ENCODE peak calls at places on chromosomes 7 and 10, in six cellular contexts. L is IMR-90, S is SK-N-SH, J is HCT116, N is K562, K is colonic mucosa. G is an unnamed sample.

GRCh38 chr10:101001225-101002035 is 1.8 kb downstream of the LZTS2 start:
- DNase-seq in L (peak; percentile 95), S (peak; percentile 68), J (no peak), N (no peak), K (peak; percentile 79), G (peak; percentile 95)

GRCh38 chr10:120586471-120586872 is 129.4 kb downstream of the PLPP4 start:
- DNase-seq in L (no peak), S (no peak), J (no peak), N (no peak), K (no peak), G (no peak)

GRCh38 chr7:86976958-86977357 is 82.5 kb downstream of the ELAPOR2 start:
- DNase-seq in L (no peak), S (no peak), J (no peak), N (no peak), K (no peak), G (no peak)

GRCh38 chr7:150829426-150829825 is 22.9 kb upstream of the AOC1 start:
- DNase-seq in L (no peak), S (no peak), J (no peak), N (no peak), K (no peak), G (no peak)

GRCh38 chr10:77526861-77527617 is 110.6 kb downstream of the KCNMA1 start:
- DNase-seq in L (no peak), S (no peak), J (no peak), N (no peak), K (no peak), G (no peak)

GRCh38 chr7:40673285-40673684 is 538.5 kb downstream of the SUGCT start:
- DNase-seq in L (peak; percentile 93), S (no peak), J (no peak), N (no peak), K (no peak), G (peak; percentile 73)

GRCh38 chr10:93742633-93743349 is 14.9 kb upstream of the LGI1 start:
- DNase-seq in L (no peak), S (no peak), J (no peak), N (no peak), K (no peak), G (no peak)

GRCh38 chr10:132022241-132022640 is 40.5 kb upstream of the BNIP3 start:
- DNase-seq in L (no peak), S (no peak), J (no peak), N (no peak), K (no peak), G (no peak)

GRCh38 chr10:132992433-132993215 is 50.3 kb upstream of the CFAP46 start:
- DNase-seq in L (no peak), S (no peak), J (no peak), N (no peak), K (no peak), G (no peak)

GRCh38 chr10:7671121-7671520 is 4.4 kb upstream of the ITIH5 start:
- DNase-seq in L (no peak), S (no peak), J (no peak), N (no peak), K (no peak), G (peak; percentile 9)

GRCh38 chr10:42866115-42866995 is 83.8 kb downstream of the BMS1 start:
- DNase-seq in L (peak; percentile 64), S (peak; percentile 92), J (peak; percentile 47), N (peak; percentile 79), K (peak; percentile 64), G (peak; percentile 91)

GRCh38 chr7:16092711-16093110 is 328.6 kb downstream of the CRPPA start:
- DNase-seq in L (no peak), S (no peak), J (no peak), N (no peak), K (no peak), G (no peak)

GRCh38 chr7:29135851-29136250 is 10.5 kb downstream of the CPVL start:
- DNase-seq in L (no peak), S (no peak), J (no peak), N (no peak), K (no peak), G (no peak)

GRCh38 chr10:28403090-28403489 is 100.2 kb upstream of the MPP7 start:
- DNase-seq in L (peak; percentile 16), S (no peak), J (no peak), N (no peak), K (no peak), G (no peak)

GRCh38 chr10:70626056-70626455 is 23.5 kb upstream of the PRF1 start:
- DNase-seq in L (no peak), S (no peak), J (no peak), N (no peak), K (no peak), G (no peak)

GRCh38 chr7:122970740-122971725 is 24.5 kb downstream of the TAS2R16 start:
- DNase-seq in L (no peak), S (no peak), J (no peak), N (no peak), K (no peak), G (no peak)

GRCh38 chr10:3420527-3421469 is 248.2 kb upstream of the PITRM1 start:
- DNase-seq in L (no peak), S (no peak), J (no peak), N (no peak), K (no peak), G (no peak)

GRCh38 chr10:103584216-103585010 is 90.9 kb downstream of the NEURL1 start:
- DNase-seq in L (no peak), S (no peak), J (no peak), N (no peak), K (no peak), G (peak; percentile 36)

GRCh38 chr7:139189357-139189756 is 41.7 kb upstream of the UBN2 start:
- DNase-seq in L (no peak), S (no peak), J (no peak), N (no peak), K (no peak), G (no peak)

GRCh38 chr10:30591249-30591670 is 38.3 kb downstream of the LYZL2 start:
- DNase-seq in L (peak; percentile 53), S (peak; percentile 62), J (peak; percentile 37), N (peak; percentile 67), K (peak; percentile 56), G (peak; percentile 80)

GRCh38 chr7:154946166-154946565 is 56.8 kb downstream of the PAXIP1 start:
- DNase-seq in L (no peak), S (no peak), J (no peak), N (no peak), K (no peak), G (no peak)

GRCh38 chr10:25651534-25651933 is 282.5 kb upstream of the MYO3A start:
- DNase-seq in L (no peak), S (no peak), J (no peak), N (no peak), K (no peak), G (no peak)

GRCh38 chr7:149713731-149714068 is 59.7 kb downstream of the ZNF467 start:
- DNase-seq in L (no peak), S (no peak), J (no peak), N (no peak), K (no peak), G (no peak)

GRCh38 chr7:483656-484364 is 35.8 kb downstream of the PDGFA start:
- DNase-seq in L (no peak), S (no peak), J (no peak), N (no peak), K (no peak), G (no peak)

GRCh38 chr10:85407093-85407492 is 959.5 kb downstream of the GRID1 start:
- DNase-seq in L (no peak), S (no peak), J (no peak), N (peak; percentile 2), K (no peak), G (no peak)

GRCh38 chr7:86911703-86912102 is 147.8 kb downstream of the ELAPOR2 start:
- DNase-seq in L (no peak), S (no peak), J (no peak), N (peak; percentile 15), K (no peak), G (peak; percentile 3)

GRCh38 chr7:101172005-101172853 is 6.9 kb upstream of the VGF start:
- DNase-seq in L (no peak), S (peak; percentile 36), J (no peak), N (no peak), K (no peak), G (no peak)
- H3K4me3 ChIP-seq in L (no peak overlapping the region), S (no peak overlapping the region), J (peak overlapping the region; percentile 49), N (no peak overlapping the region), K (no peak overlapping the region), G (no peak overlapping the region)

DNA sequence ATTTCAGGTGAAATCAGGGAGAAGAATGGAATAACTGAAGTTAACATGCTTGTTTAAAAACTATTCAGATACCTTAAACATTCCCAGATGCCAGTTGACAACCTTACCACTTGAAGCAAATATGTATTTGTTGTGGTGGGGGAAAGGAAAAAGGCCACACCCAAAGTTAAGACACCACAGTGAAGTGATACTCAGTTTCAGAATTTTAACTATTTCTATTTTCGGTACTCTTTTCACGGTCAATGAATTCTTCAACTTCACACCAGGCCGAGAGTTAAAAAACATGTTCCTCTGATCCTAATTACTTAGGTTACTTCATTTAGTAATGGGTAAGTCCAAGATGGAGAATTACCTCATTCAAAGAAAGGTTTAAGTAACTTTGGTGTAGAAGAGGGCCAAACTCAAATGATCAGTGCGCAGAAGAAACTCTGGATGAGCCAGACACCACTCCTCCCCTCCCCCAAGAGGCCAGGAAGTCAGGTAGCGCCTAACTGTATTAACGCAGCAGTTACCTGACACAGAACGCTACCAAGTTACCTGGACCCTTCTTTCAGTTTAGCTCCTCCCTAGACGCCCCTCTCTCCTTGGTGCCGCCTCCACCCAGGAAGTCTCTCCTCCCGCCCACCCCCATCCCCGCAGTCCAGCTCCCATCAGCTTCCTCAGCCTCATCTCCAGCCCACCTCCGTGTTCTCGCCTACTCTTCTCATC is 693 bp downstream of the MTPN start:
- DNase-seq in L (peak; percentile 1), S (peak; percentile 67), J (peak; percentile 3), N (peak; percentile 68), K (peak; percentile 56), G (no peak)
- H3K4me1 ChIP-seq in L (peaks cover 3% of the 10 kb centered on the region), S (peaks cover 24% of the 10 kb centered on the region), J (peaks cover 5% of the 10 kb centered on the region), N (peaks cover 61% of the 10 kb centered on the region), K (no peaks in the 10 kb centered on the region), G (peaks cover 35% of the 10 kb centered on the region)

DNA sequence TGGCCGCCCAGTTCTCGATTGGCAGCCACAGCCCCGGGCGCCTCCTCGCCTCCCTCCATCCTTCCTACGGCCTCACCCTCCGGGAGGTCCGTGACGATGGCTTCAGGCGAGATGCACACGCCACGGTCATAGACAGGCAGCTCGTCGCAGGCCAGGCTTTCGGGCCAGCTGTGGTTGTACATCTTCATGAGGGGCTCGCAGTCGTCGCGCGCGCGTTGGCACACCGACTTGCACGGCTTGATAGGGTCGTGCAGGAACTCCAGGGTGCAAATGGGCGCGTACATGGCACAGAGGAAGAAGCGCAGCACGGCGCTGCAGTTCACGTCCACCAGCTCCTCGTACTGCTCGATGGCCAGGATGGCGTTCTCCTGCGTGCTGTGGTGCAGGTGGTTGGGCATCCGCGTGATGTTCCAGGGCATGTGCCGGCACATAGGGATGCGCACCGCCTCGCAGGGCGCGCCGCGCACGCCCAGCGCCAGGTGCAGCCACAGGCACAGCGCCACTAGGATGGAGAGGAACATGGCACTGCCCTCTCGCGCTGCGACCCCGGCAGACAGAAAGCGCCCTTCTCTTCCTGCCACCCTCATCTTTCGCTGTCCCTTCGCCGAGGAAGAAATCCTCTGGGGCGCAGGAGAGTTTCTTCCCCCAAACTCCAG is 472 bp downstream of the SFRP4 start:
- DNase-seq in L (no peak), S (peak; percentile 63), J (no peak), N (no peak), K (peak; percentile 19), G (no peak)
- H3K9ac ChIP-seq in L (no peak overlapping the region), S (no peak overlapping the region), J (no peak overlapping the region), N (no peak overlapping the region), K (no peak overlapping the region), G (peak overlapping the region; percentile 83)

DNA sequence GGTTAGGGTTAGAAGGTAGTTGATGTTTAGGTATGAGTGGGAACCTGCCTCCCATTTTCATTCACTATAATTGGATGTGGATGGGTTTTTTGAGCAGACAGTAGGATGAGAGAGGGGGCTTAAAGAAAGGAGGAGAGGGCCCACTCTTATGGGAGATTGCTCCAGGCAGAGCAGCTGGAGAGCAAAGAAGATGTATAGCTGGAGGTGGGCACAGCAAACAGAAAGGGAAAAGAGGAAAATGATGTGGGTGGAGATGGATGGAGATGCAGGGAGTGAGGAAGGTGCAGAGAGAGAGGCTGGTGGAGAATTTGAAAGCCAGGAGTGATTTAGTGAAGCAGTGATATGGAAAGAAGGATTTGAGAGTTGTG is 29.9 kb downstream of the LSMEM1 start:
- DNase-seq in L (no peak), S (no peak), J (no peak), N (no peak), K (no peak), G (no peak)
- H3K4me3 ChIP-seq in L (no peak overlapping the region), S (peak overlapping the region; percentile 20), J (no peak overlapping the region), N (no peak overlapping the region), K (no peak overlapping the region), G (no peak overlapping the region)

G was measured in adipocyte.